ENCODE peak calls at places on chromosomes 1 and 21, in ten cellular contexts. One of them, this sample, is unnamed.

GRCh38 chr1:221045842-221046831 is 166.9 kb downstream of the HLX start:
- DNase-seq in mucosa of descending colon: no peak
- DNase-seq in naive thymus-derived CD4-positive, alpha-beta T cell: no peak
- DNase-seq in AG04449: no peak
- DNase-seq in cardiac fibroblast: peak
- DNase-seq in MM.1S: peak
- DNase-seq in lower leg skin: no peak
- DNase-seq in foreskin fibroblast: no peak
- DNase-seq in GM12865: peak
- DNase-seq in neuronal stem cell: no peak
- DNase-seq in this sample: no peak

GRCh38 chr1:171998711-171999110 is 157.4 kb downstream of the DNM3 start:
- DNase-seq in mucosa of descending colon: no peak
- DNase-seq in naive thymus-derived CD4-positive, alpha-beta T cell: no peak
- DNase-seq in AG04449: no peak
- DNase-seq in cardiac fibroblast: peak
- DNase-seq in MM.1S: no peak
- DNase-seq in lower leg skin: no peak
- DNase-seq in foreskin fibroblast: peak
- DNase-seq in GM12865: no peak
- DNase-seq in neuronal stem cell: no peak
- DNase-seq in this sample: no peak

GRCh38 chr1:162384116-162384515 is 2.6 kb downstream of the C1orf226 start:
- DNase-seq in mucosa of descending colon: peak
- DNase-seq in naive thymus-derived CD4-positive, alpha-beta T cell: no peak
- DNase-seq in AG04449: no peak
- DNase-seq in cardiac fibroblast: no peak
- DNase-seq in MM.1S: no peak
- DNase-seq in lower leg skin: no peak
- DNase-seq in foreskin fibroblast: no peak
- DNase-seq in GM12865: no peak
- DNase-seq in neuronal stem cell: no peak
- DNase-seq in this sample: no peak

GRCh38 chr1:161482610-161483009 is 22.6 kb upstream of the FCGR2A start:
- DNase-seq in mucosa of descending colon: no peak
- DNase-seq in naive thymus-derived CD4-positive, alpha-beta T cell: no peak
- DNase-seq in AG04449: no peak
- DNase-seq in cardiac fibroblast: no peak
- DNase-seq in MM.1S: no peak
- DNase-seq in lower leg skin: no peak
- DNase-seq in foreskin fibroblast: no peak
- DNase-seq in GM12865: no peak
- DNase-seq in neuronal stem cell: no peak
- DNase-seq in this sample: no peak

GRCh38 chr1:169565335-169566271 is 20.7 kb downstream of the F5 start:
- DNase-seq in mucosa of descending colon: no peak
- DNase-seq in naive thymus-derived CD4-positive, alpha-beta T cell: no peak
- DNase-seq in AG04449: no peak
- DNase-seq in cardiac fibroblast: no peak
- DNase-seq in MM.1S: no peak
- DNase-seq in lower leg skin: no peak
- DNase-seq in foreskin fibroblast: no peak
- DNase-seq in GM12865: no peak
- DNase-seq in neuronal stem cell: no peak
- DNase-seq in this sample: no peak

GRCh38 chr21:27206368-27206982 is 239.6 kb upstream of the ADAMTS5 start:
- DNase-seq in mucosa of descending colon: no peak
- DNase-seq in naive thymus-derived CD4-positive, alpha-beta T cell: no peak
- DNase-seq in AG04449: no peak
- DNase-seq in cardiac fibroblast: no peak
- DNase-seq in MM.1S: no peak
- DNase-seq in lower leg skin: no peak
- DNase-seq in foreskin fibroblast: peak
- DNase-seq in GM12865: no peak
- DNase-seq in neuronal stem cell: no peak
- DNase-seq in this sample: no peak

GRCh38 chr1:163213626-163214025 is 10.9 kb upstream of the RGS5 start:
- DNase-seq in mucosa of descending colon: no peak
- DNase-seq in naive thymus-derived CD4-positive, alpha-beta T cell: no peak
- DNase-seq in AG04449: no peak
- DNase-seq in cardiac fibroblast: no peak
- DNase-seq in MM.1S: no peak
- DNase-seq in lower leg skin: no peak
- DNase-seq in foreskin fibroblast: no peak
- DNase-seq in GM12865: no peak
- DNase-seq in neuronal stem cell: no peak
- DNase-seq in this sample: no peak

GRCh38 chr1:28249013-28249870 is 10.1 kb upstream of the SESN2 start:
- DNase-seq in mucosa of descending colon: no peak
- DNase-seq in naive thymus-derived CD4-positive, alpha-beta T cell: no peak
- DNase-seq in AG04449: no peak
- DNase-seq in cardiac fibroblast: peak
- DNase-seq in MM.1S: peak
- DNase-seq in lower leg skin: no peak
- DNase-seq in foreskin fibroblast: peak
- DNase-seq in GM12865: peak
- DNase-seq in neuronal stem cell: peak
- DNase-seq in this sample: no peak

GRCh38 chr1:18225236-18225904 is 117.8 kb downstream of the IGSF21 start:
- DNase-seq in mucosa of descending colon: no peak
- DNase-seq in naive thymus-derived CD4-positive, alpha-beta T cell: no peak
- DNase-seq in AG04449: no peak
- DNase-seq in cardiac fibroblast: no peak
- DNase-seq in MM.1S: no peak
- DNase-seq in lower leg skin: no peak
- DNase-seq in foreskin fibroblast: no peak
- DNase-seq in GM12865: no peak
- DNase-seq in neuronal stem cell: no peak
- DNase-seq in this sample: no peak

GRCh38 chr1:32623775-32624174 is 26.6 kb downstream of the ZBTB8OS start:
- DNase-seq in mucosa of descending colon: no peak
- DNase-seq in naive thymus-derived CD4-positive, alpha-beta T cell: no peak
- DNase-seq in AG04449: no peak
- DNase-seq in cardiac fibroblast: no peak
- DNase-seq in MM.1S: peak
- DNase-seq in lower leg skin: no peak
- DNase-seq in foreskin fibroblast: no peak
- DNase-seq in GM12865: peak
- DNase-seq in neuronal stem cell: no peak
- DNase-seq in this sample: no peak

GRCh38 chr1:116182019-116182714 is 71.0 kb downstream of the MAB21L3 start:
- DNase-seq in mucosa of descending colon: no peak
- DNase-seq in naive thymus-derived CD4-positive, alpha-beta T cell: no peak
- DNase-seq in AG04449: no peak
- DNase-seq in cardiac fibroblast: no peak
- DNase-seq in MM.1S: no peak
- DNase-seq in lower leg skin: no peak
- DNase-seq in foreskin fibroblast: no peak
- DNase-seq in GM12865: no peak
- DNase-seq in neuronal stem cell: no peak
- DNase-seq in this sample: no peak

GRCh38 chr1:240021709-240022108 is 70.0 kb upstream of the FMN2 start:
- DNase-seq in mucosa of descending colon: no peak
- DNase-seq in naive thymus-derived CD4-positive, alpha-beta T cell: no peak
- DNase-seq in AG04449: no peak
- DNase-seq in cardiac fibroblast: no peak
- DNase-seq in MM.1S: no peak
- DNase-seq in lower leg skin: no peak
- DNase-seq in foreskin fibroblast: no peak
- DNase-seq in GM12865: no peak
- DNase-seq in neuronal stem cell: no peak
- DNase-seq in this sample: no peak

GRCh38 chr1:10528066-10529014 is 53.6 kb downstream of the PEX14 start:
- DNase-seq in mucosa of descending colon: no peak
- DNase-seq in naive thymus-derived CD4-positive, alpha-beta T cell: no peak
- DNase-seq in AG04449: peak
- DNase-seq in cardiac fibroblast: peak
- DNase-seq in MM.1S: no peak
- DNase-seq in lower leg skin: no peak
- DNase-seq in foreskin fibroblast: peak
- DNase-seq in GM12865: no peak
- DNase-seq in neuronal stem cell: no peak
- DNase-seq in this sample: peak
- H3K4me3 ChIP-seq in mucosa of descending colon: no peak
- H3K4me3 ChIP-seq in naive thymus-derived CD4-positive, alpha-beta T cell: no peak
- H3K4me3 ChIP-seq in AG04449: peak
- H3K4me3 ChIP-seq in cardiac fibroblast: no peak
- H3K4me3 ChIP-seq in MM.1S: no peak
- H3K4me3 ChIP-seq in lower leg skin: no peak
- H3K4me3 ChIP-seq in foreskin fibroblast: no peak
- H3K4me3 ChIP-seq in GM12865: no peak
- H3K4me3 ChIP-seq in neuronal stem cell: no peak
- H3K4me3 ChIP-seq in this sample: no peak

GRCh38 chr1:180555411-180555810 is 3.4 kb upstream of the OVAAL start:
- DNase-seq in mucosa of descending colon: no peak
- DNase-seq in naive thymus-derived CD4-positive, alpha-beta T cell: no peak
- DNase-seq in AG04449: no peak
- DNase-seq in cardiac fibroblast: no peak
- DNase-seq in MM.1S: no peak
- DNase-seq in lower leg skin: no peak
- DNase-seq in foreskin fibroblast: no peak
- DNase-seq in GM12865: no peak
- DNase-seq in neuronal stem cell: no peak
- DNase-seq in this sample: no peak
- H3K4me3 ChIP-seq in mucosa of descending colon: no peak
- H3K4me3 ChIP-seq in naive thymus-derived CD4-positive, alpha-beta T cell: no peak
- H3K4me3 ChIP-seq in AG04449: no peak
- H3K4me3 ChIP-seq in cardiac fibroblast: no peak
- H3K4me3 ChIP-seq in MM.1S: no peak
- H3K4me3 ChIP-seq in lower leg skin: no peak
- H3K4me3 ChIP-seq in foreskin fibroblast: no peak
- H3K4me3 ChIP-seq in GM12865: no peak
- H3K4me3 ChIP-seq in neuronal stem cell: no peak
- H3K4me3 ChIP-seq in this sample: no peak

DNA sequence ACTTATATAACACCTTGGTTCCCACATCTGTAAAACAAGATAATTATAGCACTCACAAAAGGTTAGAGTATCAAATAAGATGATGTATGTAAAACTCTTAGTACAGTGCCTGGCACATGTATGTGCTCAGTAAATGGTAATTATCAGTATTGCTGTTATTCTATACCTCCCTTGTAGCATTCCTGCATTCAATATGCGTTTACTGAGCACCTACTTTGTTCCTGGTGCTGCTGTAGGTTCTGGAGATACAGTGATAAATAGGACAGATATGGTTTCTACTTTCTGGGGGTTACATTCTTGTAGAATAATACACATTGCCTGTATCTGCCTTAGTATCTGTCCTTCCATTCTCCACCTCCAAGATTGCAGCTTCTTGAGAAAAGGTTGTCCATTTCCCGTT is 1.2 kb upstream of the SSR2 start:
- DNase-seq in mucosa of descending colon: no peak
- DNase-seq in naive thymus-derived CD4-positive, alpha-beta T cell: no peak
- DNase-seq in AG04449: no peak
- DNase-seq in cardiac fibroblast: no peak
- DNase-seq in MM.1S: no peak
- DNase-seq in lower leg skin: no peak
- DNase-seq in foreskin fibroblast: no peak
- DNase-seq in GM12865: no peak
- DNase-seq in neuronal stem cell: no peak
- DNase-seq in this sample: no peak
- H3K4me3 ChIP-seq in mucosa of descending colon: no peak
- H3K4me3 ChIP-seq in naive thymus-derived CD4-positive, alpha-beta T cell: no peak
- H3K4me3 ChIP-seq in AG04449: no peak
- H3K4me3 ChIP-seq in cardiac fibroblast: no peak
- H3K4me3 ChIP-seq in MM.1S: no peak
- H3K4me3 ChIP-seq in lower leg skin: no peak
- H3K4me3 ChIP-seq in foreskin fibroblast: no peak
- H3K4me3 ChIP-seq in GM12865: no peak
- H3K4me3 ChIP-seq in neuronal stem cell: no peak
- H3K4me3 ChIP-seq in this sample: no peak

DNA sequence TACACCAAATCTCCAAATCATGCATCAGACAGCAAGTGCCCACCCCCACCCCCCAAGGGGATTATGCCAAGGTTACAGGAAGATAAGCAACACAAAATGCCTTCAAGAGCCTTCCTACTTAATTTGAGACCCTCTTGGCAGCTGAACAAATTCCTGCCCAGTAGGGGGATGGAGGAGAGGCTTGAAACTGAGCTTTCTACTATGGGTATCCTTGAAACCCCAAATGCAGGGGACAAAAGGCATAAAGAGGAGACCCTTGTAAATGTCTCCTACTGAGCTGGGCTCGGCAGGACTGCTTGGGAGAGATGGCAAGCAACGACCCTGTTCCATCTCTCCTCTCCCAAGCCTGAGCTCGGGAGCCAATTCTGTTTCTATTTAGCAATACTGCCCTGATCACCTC is 3.5 kb downstream of the SLC41A1 start:
- DNase-seq in mucosa of descending colon: no peak
- DNase-seq in naive thymus-derived CD4-positive, alpha-beta T cell: no peak
- DNase-seq in AG04449: no peak
- DNase-seq in cardiac fibroblast: no peak
- DNase-seq in MM.1S: no peak
- DNase-seq in lower leg skin: no peak
- DNase-seq in foreskin fibroblast: no peak
- DNase-seq in GM12865: no peak
- DNase-seq in neuronal stem cell: no peak
- DNase-seq in this sample: no peak
- H3K4me3 ChIP-seq in mucosa of descending colon: no peak
- H3K4me3 ChIP-seq in naive thymus-derived CD4-positive, alpha-beta T cell: no peak
- H3K4me3 ChIP-seq in AG04449: no peak
- H3K4me3 ChIP-seq in cardiac fibroblast: no peak
- H3K4me3 ChIP-seq in MM.1S: no peak
- H3K4me3 ChIP-seq in lower leg skin: no peak
- H3K4me3 ChIP-seq in foreskin fibroblast: no peak
- H3K4me3 ChIP-seq in GM12865: no peak
- H3K4me3 ChIP-seq in neuronal stem cell: no peak
- H3K4me3 ChIP-seq in this sample: no peak

GRCh38 chr1:67684526-67685066 is 405 bp upstream of the GADD45A start:
- DNase-seq in mucosa of descending colon: no peak
- DNase-seq in naive thymus-derived CD4-positive, alpha-beta T cell: no peak
- DNase-seq in AG04449: no peak
- DNase-seq in cardiac fibroblast: no peak
- DNase-seq in MM.1S: no peak
- DNase-seq in lower leg skin: no peak
- DNase-seq in foreskin fibroblast: no peak
- DNase-seq in GM12865: no peak
- DNase-seq in neuronal stem cell: no peak
- DNase-seq in this sample: no peak
- H3K4me3 ChIP-seq in mucosa of descending colon: no peak
- H3K4me3 ChIP-seq in naive thymus-derived CD4-positive, alpha-beta T cell: peak
- H3K4me3 ChIP-seq in AG04449: peak
- H3K4me3 ChIP-seq in cardiac fibroblast: peak
- H3K4me3 ChIP-seq in MM.1S: peak
- H3K4me3 ChIP-seq in lower leg skin: no peak
- H3K4me3 ChIP-seq in foreskin fibroblast: peak
- H3K4me3 ChIP-seq in GM12865: peak
- H3K4me3 ChIP-seq in neuronal stem cell: no peak
- H3K4me3 ChIP-seq in this sample: peak

DNA sequence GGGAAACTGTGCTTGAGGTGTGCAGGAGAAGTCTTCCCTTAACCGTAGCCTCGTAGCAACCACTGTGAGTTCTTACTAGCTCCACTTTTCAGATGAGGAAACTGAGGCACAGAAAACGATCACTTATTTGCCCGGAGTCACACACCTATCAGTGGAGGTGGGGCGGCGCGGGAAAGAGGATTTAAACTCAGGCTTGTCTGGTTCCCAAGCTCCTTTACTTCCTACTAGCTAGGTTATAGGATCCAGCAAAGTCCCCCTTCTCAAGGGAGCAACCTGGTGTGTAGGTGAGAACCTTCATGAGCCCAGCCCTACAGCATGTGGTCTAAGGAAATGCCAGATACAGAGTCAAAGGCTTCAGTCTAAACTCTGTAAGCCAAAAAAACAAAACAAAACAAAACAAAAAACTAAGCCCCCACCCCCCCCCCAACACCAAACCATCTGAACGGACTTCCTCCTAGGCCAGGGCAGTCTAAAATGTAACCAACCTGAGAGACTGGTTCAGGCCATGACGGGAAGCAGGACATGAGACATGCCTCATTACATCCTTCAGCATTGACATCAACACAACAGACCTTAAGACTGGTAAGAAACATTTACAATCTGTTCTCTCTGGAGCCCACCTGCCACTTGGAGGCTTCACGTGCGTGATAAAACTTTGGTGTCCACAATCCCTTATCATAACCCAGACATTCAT is 709 bp upstream of the FBXO42 start:
- DNase-seq in mucosa of descending colon: peak
- DNase-seq in naive thymus-derived CD4-positive, alpha-beta T cell: no peak
- DNase-seq in AG04449: no peak
- DNase-seq in cardiac fibroblast: no peak
- DNase-seq in MM.1S: no peak
- DNase-seq in lower leg skin: no peak
- DNase-seq in foreskin fibroblast: no peak
- DNase-seq in GM12865: peak
- DNase-seq in neuronal stem cell: no peak
- DNase-seq in this sample: no peak
- H3K4me3 ChIP-seq in mucosa of descending colon: peak
- H3K4me3 ChIP-seq in naive thymus-derived CD4-positive, alpha-beta T cell: peak
- H3K4me3 ChIP-seq in AG04449: peak
- H3K4me3 ChIP-seq in cardiac fibroblast: peak
- H3K4me3 ChIP-seq in MM.1S: peak
- H3K4me3 ChIP-seq in lower leg skin: peak
- H3K4me3 ChIP-seq in foreskin fibroblast: peak
- H3K4me3 ChIP-seq in GM12865: peak
- H3K4me3 ChIP-seq in neuronal stem cell: peak
- H3K4me3 ChIP-seq in this sample: peak

This sample was measured in BJ.